ENCODE peak calls at places on chromosomes 3 and 15, in nine cellular contexts. One of them, this sample, is unnamed.

GRCh38 chr3:23219552-23219951 is 16.4 kb downstream of the UBE2E2 start:
- DNase-seq in neuronal stem cell: no peak
- DNase-seq in activated naive CD4-positive, alpha-beta T cell treated with anti-CD3 and anti-CD28 coated beads, Interleukin-2, amount 10 ng/mL, durations not matched to agents 7 days and 5 days: no peak
- DNase-seq in PC-9: no peak
- DNase-seq in G401: no peak
- DNase-seq in Right ventricle myocardium superior: no peak
- DNase-seq in fibroblast of lung: no peak
- DNase-seq in nephron progenitor cell: no peak
- DNase-seq in RCC 7860: no peak
- DNase-seq in this sample: no peak

GRCh38 chr15:68354268-68354667 is 76.7 kb downstream of the FEM1B start:
- DNase-seq in PC-9: no peak
- DNase-seq in neuronal stem cell: no peak
- DNase-seq in nephron progenitor cell: no peak
- DNase-seq in activated naive CD4-positive, alpha-beta T cell treated with anti-CD3 and anti-CD28 coated beads, Interleukin-2, amount 10 ng/mL, durations not matched to agents 7 days and 5 days: no peak
- DNase-seq in G401: no peak
- DNase-seq in RCC 7860: no peak
- DNase-seq in fibroblast of lung: peak
- DNase-seq in Right ventricle myocardium superior: no peak
- DNase-seq in this sample: no peak

GRCh38 chr3:8650583-8651416 is 6.2 kb upstream of the SSUH2 start:
- DNase-seq in PC-9: no peak
- DNase-seq in fibroblast of lung: peak
- DNase-seq in RCC 7860: no peak
- DNase-seq in Right ventricle myocardium superior: no peak
- DNase-seq in neuronal stem cell: no peak
- DNase-seq in activated naive CD4-positive, alpha-beta T cell treated with anti-CD3 and anti-CD28 coated beads, Interleukin-2, amount 10 ng/mL, durations not matched to agents 7 days and 5 days: no peak
- DNase-seq in nephron progenitor cell: no peak
- DNase-seq in G401: no peak
- DNase-seq in this sample: no peak

GRCh38 chr3:149042766-149043386 is 43.5 kb downstream of the HLTF start:
- DNase-seq in PC-9: no peak
- DNase-seq in activated naive CD4-positive, alpha-beta T cell treated with anti-CD3 and anti-CD28 coated beads, Interleukin-2, amount 10 ng/mL, durations not matched to agents 7 days and 5 days: no peak
- DNase-seq in G401: no peak
- DNase-seq in nephron progenitor cell: no peak
- DNase-seq in neuronal stem cell: no peak
- DNase-seq in Right ventricle myocardium superior: no peak
- DNase-seq in RCC 7860: peak
- DNase-seq in fibroblast of lung: peak
- DNase-seq in this sample: no peak

GRCh38 chr3:172241385-172241784 is 202.0 kb downstream of the FNDC3B start:
- DNase-seq in Right ventricle myocardium superior: no peak
- DNase-seq in activated naive CD4-positive, alpha-beta T cell treated with anti-CD3 and anti-CD28 coated beads, Interleukin-2, amount 10 ng/mL, durations not matched to agents 7 days and 5 days: no peak
- DNase-seq in neuronal stem cell: no peak
- DNase-seq in nephron progenitor cell: no peak
- DNase-seq in RCC 7860: no peak
- DNase-seq in PC-9: no peak
- DNase-seq in G401: no peak
- DNase-seq in fibroblast of lung: no peak
- DNase-seq in this sample: no peak

GRCh38 chr15:91150492-91151160 is 50.6 kb downstream of the SV2B start:
- DNase-seq in Right ventricle myocardium superior: no peak
- DNase-seq in activated naive CD4-positive, alpha-beta T cell treated with anti-CD3 and anti-CD28 coated beads, Interleukin-2, amount 10 ng/mL, durations not matched to agents 7 days and 5 days: no peak
- DNase-seq in G401: peak
- DNase-seq in neuronal stem cell: no peak
- DNase-seq in nephron progenitor cell: no peak
- DNase-seq in PC-9: no peak
- DNase-seq in RCC 7860: no peak
- DNase-seq in fibroblast of lung: no peak
- DNase-seq in this sample: no peak

GRCh38 chr3:111428301-111428700 is 113.7 kb upstream of the CD96 start:
- DNase-seq in nephron progenitor cell: no peak
- DNase-seq in Right ventricle myocardium superior: no peak
- DNase-seq in G401: no peak
- DNase-seq in RCC 7860: no peak
- DNase-seq in fibroblast of lung: no peak
- DNase-seq in activated naive CD4-positive, alpha-beta T cell treated with anti-CD3 and anti-CD28 coated beads, Interleukin-2, amount 10 ng/mL, durations not matched to agents 7 days and 5 days: no peak
- DNase-seq in PC-9: no peak
- DNase-seq in neuronal stem cell: no peak
- DNase-seq in this sample: no peak

GRCh38 chr3:108345492-108346205 is 49.3 kb downstream of the HHLA2 start:
- DNase-seq in fibroblast of lung: peak
- DNase-seq in Right ventricle myocardium superior: no peak
- DNase-seq in RCC 7860: no peak
- DNase-seq in activated naive CD4-positive, alpha-beta T cell treated with anti-CD3 and anti-CD28 coated beads, Interleukin-2, amount 10 ng/mL, durations not matched to agents 7 days and 5 days: no peak
- DNase-seq in PC-9: no peak
- DNase-seq in neuronal stem cell: no peak
- DNase-seq in G401: no peak
- DNase-seq in nephron progenitor cell: no peak
- DNase-seq in this sample: no peak

GRCh38 chr3:175378348-175378747 is 519.2 kb downstream of the NAALADL2 start:
- DNase-seq in Right ventricle myocardium superior: no peak
- DNase-seq in PC-9: no peak
- DNase-seq in neuronal stem cell: no peak
- DNase-seq in fibroblast of lung: no peak
- DNase-seq in nephron progenitor cell: no peak
- DNase-seq in G401: no peak
- DNase-seq in RCC 7860: no peak
- DNase-seq in activated naive CD4-positive, alpha-beta T cell treated with anti-CD3 and anti-CD28 coated beads, Interleukin-2, amount 10 ng/mL, durations not matched to agents 7 days and 5 days: no peak
- DNase-seq in this sample: no peak

GRCh38 chr15:36897834-36898233 is 202.5 kb downstream of the MEIS2 start:
- DNase-seq in PC-9: no peak
- DNase-seq in nephron progenitor cell: no peak
- DNase-seq in RCC 7860: no peak
- DNase-seq in G401: no peak
- DNase-seq in neuronal stem cell: no peak
- DNase-seq in fibroblast of lung: no peak
- DNase-seq in activated naive CD4-positive, alpha-beta T cell treated with anti-CD3 and anti-CD28 coated beads, Interleukin-2, amount 10 ng/mL, durations not matched to agents 7 days and 5 days: no peak
- DNase-seq in Right ventricle myocardium superior: peak
- DNase-seq in this sample: no peak

GRCh38 chr3:179653777-179654117 is 907 bp downstream of the USP13 start:
- DNase-seq in G401: no peak
- DNase-seq in Right ventricle myocardium superior: peak
- DNase-seq in neuronal stem cell: no peak
- DNase-seq in PC-9: peak
- DNase-seq in nephron progenitor cell: no peak
- DNase-seq in fibroblast of lung: no peak
- DNase-seq in activated naive CD4-positive, alpha-beta T cell treated with anti-CD3 and anti-CD28 coated beads, Interleukin-2, amount 10 ng/mL, durations not matched to agents 7 days and 5 days: peak
- DNase-seq in RCC 7860: no peak
- DNase-seq in this sample: no peak